ENCODE peak calls at places on chromosomes 13 and 19, in six cellular contexts. M is cardiac fibroblast; P is activated CD4-positive, alpha-beta T cell treated with anti-CD3 and anti-CD28 coated beads, Interleukin-2, amount 50 U/mL, for 24 hours; E is stimulated activated naive CD8-positive, alpha-beta T cell treated with anti-CD3 and anti-CD28 coated beads, Interleukin-15, Interleukin-2, amounts not matched to agents 100 U/mL and 50 U/mL, for 24 hours; Z is H9; X is NCI-H1092. W is an unnamed sample.
A peak's percentile ranks its signal among the peaks of the same experiment; 100 is the strongest.

GRCh38 chr13:105363747-105364177 is 1171.7 kb downstream of the EFNB2 start:
- DNase-seq in M (no peak), P (no peak), E (no peak), Z (no peak), X (no peak), W (peak; percentile 63)

GRCh38 chr19:54145541-54146158 is 8.1 kb downstream of the CNOT3 start:
- DNase-seq in M (no peak), P (no peak), E (no peak), Z (no peak), X (no peak), W (no peak)

GRCh38 chr13:40668335-40668734 is 1.9 kb upstream of the FOXO1 start:
- DNase-seq in M (no peak), P (no peak), E (peak; percentile 53), Z (peak; percentile 64), X (no peak), W (no peak)

GRCh38 chr13:51856027-51856736 is 5.6 kb upstream of the CCDC70 start:
- DNase-seq in M (no peak), P (no peak), E (no peak), Z (no peak), X (no peak), W (no peak)

GRCh38 chr19:19105365-19106060 is 32.8 kb downstream of the TMEM161A start:
- DNase-seq in M (peak; percentile 76), P (no peak), E (no peak), Z (peak; percentile 92), X (no peak), W (no peak)

GRCh38 chr19:34998777-34999497 is 1.2 kb upstream of the GRAMD1A start:
- DNase-seq in M (no peak), P (no peak), E (peak; percentile 44), Z (peak; percentile 92), X (no peak), W (no peak)

GRCh38 chr19:4916292-4917082 is 7.2 kb downstream of the UHRF1 start:
- DNase-seq in M (no peak), P (no peak), E (peak; percentile 52), Z (no peak), X (no peak), W (no peak)

GRCh38 chr13:110911880-110912279 is 3.0 kb downstream of the ANKRD10 start:
- DNase-seq in M (no peak), P (no peak), E (no peak), Z (no peak), X (no peak), W (no peak)

GRCh38 chr19:12792048-12792852 is 964 bp downstream of the JUNB start:
- DNase-seq in M (peak; percentile 66), P (no peak), E (peak; percentile 81), Z (peak; percentile 84), X (peak; percentile 58), W (peak; percentile 55)

GRCh38 chr13:21043898-21044297 is 17.5 kb downstream of the LATS2 start:
- DNase-seq in M (peak; percentile 94), P (no peak), E (no peak), Z (no peak), X (no peak), W (no peak)

GRCh38 chr13:89465366-89465765 is 1794.2 kb downstream of the SLITRK5 start:
- DNase-seq in M (peak; percentile 6), P (no peak), E (no peak), Z (no peak), X (no peak), W (no peak)

GRCh38 chr19:31096047-31096446 is 253.2 kb downstream of the TSHZ3 start:
- DNase-seq in M (no peak), P (no peak), E (no peak), Z (no peak), X (no peak), W (no peak)

GRCh38 chr19:2247433-2248101 is 1.6 kb upstream of the AMH start:
- DNase-seq in M (no peak), P (no peak), E (no peak), Z (no peak), X (no peak), W (no peak)

GRCh38 chr19:40604647-40605200 is 3.6 kb downstream of the LTBP4 start:
- DNase-seq in M (no peak), P (no peak), E (peak; percentile 24), Z (peak; percentile 38), X (no peak), W (no peak)

GRCh38 chr13:40485611-40486517 is 180.6 kb downstream of the FOXO1 start:
- DNase-seq in M (no peak), P (no peak), E (peak; percentile 52), Z (no peak), X (no peak), W (no peak)

GRCh38 chr13:73757471-73758233 is 376.6 kb downstream of the KLF12 start:
- DNase-seq in M (peak; percentile 44), P (no peak), E (no peak), Z (no peak), X (no peak), W (no peak)

GRCh38 chr13:70098669-70099068 is 9.0 kb upstream of the ATXN8OS start:
- DNase-seq in M (no peak), P (no peak), E (no peak), Z (no peak), X (peak; percentile 19), W (no peak)

GRCh38 chr13:67223742-67224141 is 6.4 kb downstream of the PCDH9 start:
- DNase-seq in M (no peak), P (no peak), E (no peak), Z (no peak), X (no peak), W (no peak)

GRCh38 chr13:46575321-46575721 is 22.4 kb downstream of the LRCH1 start:
- DNase-seq in M (peak; percentile 70), P (no peak), E (no peak), Z (no peak), X (no peak), W (no peak)

GRCh38 chr13:51995677-51996551 is 15.3 kb downstream of the ATP7B start:
- DNase-seq in M (peak; percentile 85), P (no peak), E (no peak), Z (no peak), X (no peak), W (no peak)

W was measured in NCI-H1048.